ENCODE peak calls at places on chromosomes 13 and 19, in nine cellular contexts. L is stimulated activated CD8-positive, alpha-beta memory T cell treated with anti-CD3 and anti-CD28 coated beads, Interleukin-15, amount 100 ng/mL, for 48 hours; G is cardiac fibroblast; Z is CD8-positive, alpha-beta memory T cell; A is HepG2; K is HFFc6; W is HCEC 1CT; H is NCI-H1105 treated with DMSO at 0.1 percent for 48 hours; F is GM18507. N is an unnamed sample.

GRCh38 chr19:27972291-27973040 is 1240.5 kb downstream of the UQCRFS1 start:
- DNase-seq in L (no peak), G (peak), Z (no peak), A (no peak), K (peak), W (no peak), H (no peak), F (no peak), N (no peak)

GRCh38 chr19:3302755-3303154 is 63.6 kb upstream of the NFIC start:
- DNase-seq in L (no peak), G (no peak), Z (no peak), A (no peak), K (no peak), W (no peak), H (no peak), F (no peak), N (no peak)

GRCh38 chr13:42405665-42406390 is 133.9 kb downstream of the AKAP11 start:
- DNase-seq in L (peak), G (peak), Z (no peak), A (no peak), K (no peak), W (no peak), H (no peak), F (no peak), N (no peak)

GRCh38 chr13:102799544-102800144 is 725 bp downstream of the BIVM start:
- DNase-seq in L (no peak), G (no peak), Z (peak), A (no peak), K (no peak), W (peak), H (peak), F (no peak), N (peak)

GRCh38 chr19:39448271-39448670 is 2.9 kb downstream of the SUPT5H start:
- DNase-seq in L (no peak), G (no peak), Z (no peak), A (no peak), K (peak), W (peak), H (no peak), F (peak), N (no peak)

GRCh38 chr19:45505151-45505995 is 1.9 kb upstream of the VASP start:
- DNase-seq in L (no peak), G (peak), Z (no peak), A (no peak), K (peak), W (peak), H (no peak), F (no peak), N (no peak)

GRCh38 chr13:90084684-90085290 is 1262.7 kb upstream of the MIR17HG start:
- DNase-seq in L (no peak), G (peak), Z (no peak), A (no peak), K (no peak), W (peak), H (no peak), F (no peak), N (no peak)

GRCh38 chr13:37127706-37128241 is 22.3 kb upstream of the CSNK1A1L start:
- DNase-seq in L (no peak), G (peak), Z (no peak), A (no peak), K (peak), W (peak), H (no peak), F (no peak), N (peak)

GRCh38 chr13:29196409-29197074 is 376.4 kb downstream of the MTUS2 start:
- DNase-seq in L (no peak), G (no peak), Z (no peak), A (no peak), K (no peak), W (no peak), H (no peak), F (no peak), N (no peak)

GRCh38 chr19:48170817-48171347 is 402 bp downstream of the ZSWIM9 start:
- DNase-seq in L (no peak), G (no peak), Z (no peak), A (no peak), K (no peak), W (peak), H (peak), F (no peak), N (no peak)

GRCh38 chr19:13978721-13979191 is 26.4 kb downstream of the DCAF15 start:
- DNase-seq in L (no peak), G (no peak), Z (peak), A (no peak), K (no peak), W (no peak), H (no peak), F (no peak), N (no peak)

GRCh38 chr13:26967119-26968038 is 204.2 kb downstream of the USP12 start:
- DNase-seq in L (no peak), G (peak), Z (no peak), A (no peak), K (no peak), W (no peak), H (no peak), F (no peak), N (no peak)

GRCh38 chr19:39032164-39032918 is at the start of gene FBXO27:
- DNase-seq in L (no peak), G (no peak), Z (no peak), A (no peak), K (no peak), W (no peak), H (peak), F (no peak), N (peak)

GRCh38 chr19:11995174-11995573 is 30.3 kb downstream of the ZNF763 start:
- DNase-seq in L (no peak), G (peak), Z (no peak), A (no peak), K (no peak), W (no peak), H (no peak), F (no peak), N (no peak)

GRCh38 chr13:76992548-76993001 is 694 bp downstream of the CLN5 start:
- DNase-seq in L (no peak), G (peak), Z (no peak), A (no peak), K (peak), W (peak), H (peak), F (no peak), N (peak)

GRCh38 chr13:31035162-31035951 is 102.9 kb downstream of the TEX26 start:
- DNase-seq in L (no peak), G (peak), Z (no peak), A (no peak), K (no peak), W (no peak), H (no peak), F (no peak), N (peak)

GRCh38 chr13:60417734-60418133 is 20.7 kb downstream of the TDRD3 start:
- DNase-seq in L (no peak), G (no peak), Z (no peak), A (no peak), K (no peak), W (no peak), H (no peak), F (no peak), N (no peak)

GRCh38 chr13:49670828-49671227 is 20.5 kb downstream of the EBPL start:
- DNase-seq in L (no peak), G (no peak), Z (no peak), A (no peak), K (no peak), W (no peak), H (no peak), F (no peak), N (no peak)

GRCh38 chr19:39351537-39352037 is 9.4 kb downstream of the SAMD4B start:
- DNase-seq in L (peak), G (no peak), Z (no peak), A (no peak), K (peak), W (no peak), H (no peak), F (peak), N (peak)

GRCh38 chr19:6753178-6754031 is 13.8 kb downstream of the SH2D3A start:
- DNase-seq in L (peak), G (peak), Z (peak), A (peak), K (peak), W (peak), H (no peak), F (peak), N (peak)

GRCh38 chr19:16654621-16655020 is 5.3 kb downstream of the SMIM7 start:
- DNase-seq in L (no peak), G (no peak), Z (no peak), A (no peak), K (no peak), W (peak), H (no peak), F (no peak), N (no peak)

GRCh38 chr19:46033401-46033800 is 7.4 kb downstream of the IGFL4 start:
- DNase-seq in L (no peak), G (no peak), Z (no peak), A (no peak), K (no peak), W (no peak), H (no peak), F (no peak), N (no peak)

GRCh38 chr19:18749362-18750231 is 41.5 kb downstream of the COMP start:
- DNase-seq in L (no peak), G (no peak), Z (no peak), A (no peak), K (no peak), W (no peak), H (no peak), F (no peak), N (no peak)

GRCh38 chr19:49764341-49764740 is 1.2 kb upstream of the TSKS start:
- DNase-seq in L (no peak), G (no peak), Z (no peak), A (no peak), K (no peak), W (no peak), H (no peak), F (no peak), N (no peak)

GRCh38 chr19:19626516-19627441 is 1.2 kb downstream of the LPAR2 start:
- DNase-seq in L (no peak), G (no peak), Z (no peak), A (no peak), K (no peak), W (no peak), H (no peak), F (no peak), N (no peak)

N was measured in Ammon's horn.